ENCODE peak calls at places on chromosome 5, in eight cellular contexts. G is globus pallidus; J is activated naive CD4-positive, alpha-beta T cell treated with anti-CD3 and anti-CD28 coated beads for 36 hours; X is tibial artery; R is anterior cingulate cortex; O is hippocampal formation; P is NCI-H1048; C is COLO829. M is an unnamed sample.
A peak's percentile ranks its signal among the peaks of the same experiment; 100 is the strongest.

GRCh38 chr5:96657068-96657467 is 5.1 kb upstream of the CAST start:
- DNase-seq in G (no peak), J (peak; percentile 48), X (no peak), R (no peak), O (no peak), P (no peak), C (peak; percentile 63), M (no peak)

GRCh38 chr5:158869092-158869491 is 230.6 kb downstream of the EBF1 start:
- DNase-seq in G (no peak), J (no peak), X (no peak), R (no peak), O (no peak), P (no peak), C (no peak), M (no peak)

GRCh38 chr5:97229196-97229595 is 46.1 kb upstream of the RIOK2 start:
- DNase-seq in G (no peak), J (no peak), X (no peak), R (no peak), O (no peak), P (no peak), C (no peak), M (no peak)

GRCh38 chr5:170380361-170380951 is 8.7 kb downstream of the KCNMB1 start:
- DNase-seq in G (no peak), J (no peak), X (no peak), R (no peak), O (no peak), P (no peak), C (no peak), M (no peak)

GRCh38 chr5:154095819-154096380 is 57.1 kb downstream of the MFAP3 start:
- DNase-seq in G (no peak), J (no peak), X (no peak), R (no peak), O (no peak), P (no peak), C (no peak), M (no peak)

GRCh38 chr5:32024751-32025150 is 149.4 kb downstream of the GOLPH3 start:
- DNase-seq in G (no peak), J (no peak), X (no peak), R (no peak), O (no peak), P (no peak), C (no peak), M (no peak)

GRCh38 chr5:172795401-172795977 is 24.5 kb upstream of the DUSP1 start:
- DNase-seq in G (peak; percentile 31), J (no peak), X (peak; percentile 100), R (no peak), O (no peak), P (no peak), C (no peak), M (no peak)

GRCh38 chr5:179158556-179158955 is 98.4 kb downstream of the ZNF354C start:
- DNase-seq in G (no peak), J (no peak), X (peak; percentile 51), R (no peak), O (no peak), P (no peak), C (no peak), M (no peak)

GRCh38 chr5:109038209-109038840 is 290.6 kb downstream of the FER start:
- DNase-seq in G (no peak), J (no peak), X (no peak), R (no peak), O (no peak), P (no peak), C (no peak), M (no peak)

GRCh38 chr5:66633754-66634153 is 37.6 kb downstream of the MAST4 start:
- DNase-seq in G (no peak), J (no peak), X (no peak), R (no peak), O (no peak), P (no peak), C (no peak), M (no peak)

GRCh38 chr5:171397190-171397589 is 9.5 kb downstream of the NPM1 start:
- DNase-seq in G (no peak), J (no peak), X (no peak), R (no peak), O (no peak), P (no peak), C (no peak), M (no peak)

GRCh38 chr5:7904170-7904569 is 35.2 kb downstream of the MTRR start:
- DNase-seq in G (no peak), J (no peak), X (no peak), R (no peak), O (no peak), P (no peak), C (peak; percentile 68), M (no peak)

GRCh38 chr5:59266410-59266809 is 627.1 kb downstream of the PDE4D start:
- DNase-seq in G (no peak), J (no peak), X (no peak), R (no peak), O (no peak), P (no peak), C (no peak), M (no peak)

GRCh38 chr5:132639706-132640130 is 18.3 kb upstream of the IL13 start:
- DNase-seq in G (no peak), J (no peak), X (no peak), R (no peak), O (no peak), P (no peak), C (no peak), M (no peak)

GRCh38 chr5:119336846-119337564 is 18.8 kb upstream of the TNFAIP8 start:
- DNase-seq in G (no peak), J (no peak), X (no peak), R (no peak), O (no peak), P (no peak), C (no peak), M (no peak)

GRCh38 chr5:108749130-108749861 is 1.6 kb downstream of the FER start:
- DNase-seq in G (peak; percentile 24), J (peak; percentile 22), X (no peak), R (no peak), O (no peak), P (no peak), C (no peak), M (peak; percentile 46)

GRCh38 chr5:51471642-51472041 is 88.4 kb downstream of the ISL1 start:
- DNase-seq in G (no peak), J (no peak), X (no peak), R (no peak), O (no peak), P (no peak), C (no peak), M (no peak)

GRCh38 chr5:55427157-55427556 is 107.6 kb downstream of the PLPP1 start:
- DNase-seq in G (no peak), J (no peak), X (no peak), R (no peak), O (no peak), P (no peak), C (peak; percentile 10), M (peak; percentile 35)

GRCh38 chr5:77957-78804 is 13.8 kb upstream of the PLEKHG4B start:
- DNase-seq in G (no peak), J (peak; percentile 59), X (no peak), R (no peak), O (no peak), P (no peak), C (peak; percentile 20), M (no peak)

GRCh38 chr5:137304227-137304874 is 194.8 kb downstream of the SPOCK1 start:
- DNase-seq in G (no peak), J (no peak), X (no peak), R (no peak), O (no peak), P (no peak), C (no peak), M (no peak)

GRCh38 chr5:54905942-54906537 is 79.4 kb downstream of the ESM1 start:
- DNase-seq in G (peak; percentile 55), J (peak; percentile 85), X (peak; percentile 74), R (peak; percentile 29), O (peak; percentile 26), P (peak; percentile 5), C (peak; percentile 47), M (no peak)

GRCh38 chr5:124124711-124125229 is 612.8 kb downstream of the CSNK1G3 start:
- DNase-seq in G (no peak), J (no peak), X (no peak), R (no peak), O (no peak), P (no peak), C (no peak), M (no peak)

GRCh38 chr5:111494350-111494999 is 17.9 kb downstream of the STARD4 start:
- DNase-seq in G (no peak), J (no peak), X (no peak), R (no peak), O (no peak), P (peak; percentile 44), C (no peak), M (no peak)

GRCh38 chr5:67431191-67431590 is 234.6 kb upstream of the CD180 start:
- DNase-seq in G (no peak), J (no peak), X (no peak), R (no peak), O (no peak), P (no peak), C (no peak), M (no peak)

GRCh38 chr5:125536582-125536981 is 790.1 kb upstream of the ZNF608 start:
- DNase-seq in G (no peak), J (no peak), X (no peak), R (no peak), O (no peak), P (no peak), C (no peak), M (no peak)

GRCh38 chr5:56164371-56164770 is 68.8 kb downstream of the ANKRD55 start:
- DNase-seq in G (peak; percentile 81), J (no peak), X (no peak), R (peak; percentile 70), O (peak; percentile 77), P (no peak), C (peak; percentile 15), M (peak; percentile 27)

GRCh38 chr5:121885630-121886029 is 33.9 kb downstream of the FTMT start:
- DNase-seq in G (no peak), J (no peak), X (no peak), R (no peak), O (no peak), P (no peak), C (no peak), M (no peak)

GRCh38 chr5:945691-946541 is 53.2 kb downstream of the TRIP13 start:
- DNase-seq in G (no peak), J (no peak), X (no peak), R (no peak), O (no peak), P (no peak), C (no peak), M (no peak)

GRCh38 chr5:65014769-65015168 is 246.0 kb downstream of the CWC27 start:
- DNase-seq in G (no peak), J (no peak), X (no peak), R (no peak), O (no peak), P (no peak), C (no peak), M (no peak)

GRCh38 chr5:154977409-154977808 is 36.1 kb upstream of the KIF4B start:
- DNase-seq in G (no peak), J (no peak), X (no peak), R (no peak), O (no peak), P (no peak), C (no peak), M (no peak)

GRCh38 chr5:142508630-142509425 is 177.1 kb downstream of the FGF1 start:
- DNase-seq in G (no peak), J (no peak), X (no peak), R (no peak), O (no peak), P (no peak), C (no peak), M (no peak)

GRCh38 chr5:175467983-175468698 is 10.2 kb upstream of the SFXN1 start:
- DNase-seq in G (no peak), J (no peak), X (no peak), R (no peak), O (no peak), P (no peak), C (no peak), M (no peak)

GRCh38 chr5:117872798-117873368 is 1115.5 kb downstream of the DTWD2 start:
- DNase-seq in G (no peak), J (no peak), X (no peak), R (no peak), O (no peak), P (no peak), C (no peak), M (no peak)

GRCh38 chr5:65184780-65185179 is 296.9 kb downstream of the ADAMTS6 start:
- DNase-seq in G (no peak), J (no peak), X (no peak), R (no peak), O (no peak), P (no peak), C (no peak), M (no peak)